ENCODE peak calls at places on chromosomes 6 and 20, in four cellular contexts. E, G, F and T are unnamed samples.

GRCh38 chr6:2097464-2097863 is 147.9 kb downstream of the GMDS start:
- DNase-seq in E (peak), G (no peak), F (no peak), T (no peak)

GRCh38 chr20:63855363-63856110 is 5.8 kb upstream of the ABHD16B start:
- DNase-seq in E (peak), G (no peak), F (no peak), T (no peak)

GRCh38 chr6:14664616-14665315 is 547.2 kb downstream of the CD83 start:
- DNase-seq in E (peak), G (peak), F (peak), T (no peak)

GRCh38 chr20:8924539-8924938 is 144.3 kb upstream of the PLCB4 start:
- DNase-seq in E (no peak), G (no peak), F (no peak), T (no peak)

GRCh38 chr6:48541669-48542068 is 430.7 kb upstream of the PTCHD4 start:
- DNase-seq in E (no peak), G (peak), F (peak), T (no peak)

GRCh38 chr6:170208651-170209353 is 82.1 kb downstream of the DLL1 start:
- DNase-seq in E (no peak), G (no peak), F (no peak), T (no peak)

GRCh38 chr20:41048475-41049242 is 20.0 kb downstream of the TOP1 start:
- DNase-seq in E (no peak), G (no peak), F (no peak), T (no peak)

GRCh38 chr20:34127787-34128186 is 15.7 kb upstream of the EIF2S2 start:
- DNase-seq in E (no peak), G (no peak), F (no peak), T (no peak)

GRCh38 chr6:111764238-111765182 is 108.7 kb downstream of the FYN start:
- DNase-seq in E (no peak), G (no peak), F (no peak), T (peak)

GRCh38 chr6:34791164-34791841 is 580 bp upstream of the BLTP3A start:
- DNase-seq in E (peak), G (peak), F (peak), T (peak)

GRCh38 chr6:170250981-170251775 is 39.7 kb downstream of the DLL1 start:
- DNase-seq in E (no peak), G (peak), F (no peak), T (no peak)

GRCh38 chr20:46546936-46547335 is 3.5 kb downstream of the OCSTAMP start:
- DNase-seq in E (no peak), G (no peak), F (no peak), T (no peak)

GRCh38 chr20:48945840-48946514 is 24.5 kb downstream of the ARFGEF2 start:
- DNase-seq in E (peak), G (peak), F (peak), T (peak)